ENCODE peak calls at places on chromosome 17, in four cellular contexts. One of them, this sample, is unnamed. For H3K4me1, the result is how much of the 10 kb centered on the place peaks cover.

GRCh38 chr17:39143552-39144093 is 7.8 kb downstream of the PLXDC1 start:
- DNase-seq in psoas muscle: peak
- DNase-seq in breast epithelium: no peak
- DNase-seq in gastrocnemius medialis: peak
- DNase-seq in this sample: peak

GRCh38 chr17:35185849-35186248 is 8.3 kb downstream of the SLC35G3 start:
- DNase-seq in psoas muscle: no peak
- DNase-seq in breast epithelium: no peak
- DNase-seq in gastrocnemius medialis: no peak
- DNase-seq in this sample: no peak

GRCh38 chr17:40564195-40564882 is 933 bp downstream of the CCR7 start:
- DNase-seq in psoas muscle: no peak
- DNase-seq in breast epithelium: no peak
- DNase-seq in gastrocnemius medialis: no peak
- DNase-seq in this sample: no peak

GRCh38 chr17:48575673-48576478 is 2.3 kb downstream of the HOXB4 start:
- DNase-seq in psoas muscle: no peak
- DNase-seq in breast epithelium: no peak
- DNase-seq in gastrocnemius medialis: no peak
- DNase-seq in this sample: no peak

GRCh38 chr17:3026125-3026855 is 37.1 kb downstream of the OR1D5 start:
- DNase-seq in psoas muscle: no peak
- DNase-seq in breast epithelium: no peak
- DNase-seq in gastrocnemius medialis: no peak
- DNase-seq in this sample: no peak

GRCh38 chr17:41692722-41693521 is 4.2 kb downstream of the EIF1 start:
- DNase-seq in psoas muscle: no peak
- DNase-seq in breast epithelium: no peak
- DNase-seq in gastrocnemius medialis: no peak
- DNase-seq in this sample: no peak

GRCh38 chr17:1539811-1540210 is 22.8 kb downstream of the PITPNA start:
- DNase-seq in psoas muscle: no peak
- DNase-seq in breast epithelium: no peak
- DNase-seq in gastrocnemius medialis: no peak
- DNase-seq in this sample: no peak

GRCh38 chr17:63919311-63919723 is 678 bp upstream of the GH1 start:
- DNase-seq in psoas muscle: peak
- DNase-seq in breast epithelium: peak
- DNase-seq in gastrocnemius medialis: no peak
- DNase-seq in this sample: no peak

GRCh38 chr17:16929757-16930520 is 42.0 kb downstream of the TNFRSF13B start:
- DNase-seq in psoas muscle: no peak
- DNase-seq in breast epithelium: no peak
- DNase-seq in gastrocnemius medialis: no peak
- DNase-seq in this sample: peak

GRCh38 chr17:48051706-48052486 is 3.7 kb downstream of the NFE2L1 start:
- DNase-seq in psoas muscle: peak
- DNase-seq in breast epithelium: peak
- DNase-seq in gastrocnemius medialis: peak
- DNase-seq in this sample: peak

GRCh38 chr17:222172-222571 is 40.7 kb upstream of the DOC2B start:
- DNase-seq in psoas muscle: peak
- DNase-seq in breast epithelium: no peak
- DNase-seq in gastrocnemius medialis: no peak
- DNase-seq in this sample: peak

GRCh38 chr17:19533718-19534561 is at the start of gene SLC47A1:
- DNase-seq in psoas muscle: peak
- DNase-seq in breast epithelium: no peak
- DNase-seq in gastrocnemius medialis: no peak
- DNase-seq in this sample: peak

GRCh38 chr17:57589151-57590034 is 155.7 kb downstream of the CCDC182 start:
- DNase-seq in psoas muscle: peak
- DNase-seq in breast epithelium: no peak
- DNase-seq in gastrocnemius medialis: peak
- DNase-seq in this sample: no peak

GRCh38 chr17:73954981-73955380 is 248.5 kb upstream of the RPL38 start:
- DNase-seq in psoas muscle: no peak
- DNase-seq in breast epithelium: no peak
- DNase-seq in gastrocnemius medialis: no peak
- DNase-seq in this sample: no peak

GRCh38 chr17:74825003-74825627 is 34.6 kb downstream of the GRIN2C start:
- DNase-seq in psoas muscle: no peak
- DNase-seq in breast epithelium: no peak
- DNase-seq in gastrocnemius medialis: no peak
- DNase-seq in this sample: no peak

GRCh38 chr17:55420776-55421178 is 858 bp downstream of the MMD start:
- DNase-seq in psoas muscle: peak
- DNase-seq in breast epithelium: no peak
- DNase-seq in gastrocnemius medialis: no peak
- DNase-seq in this sample: peak

GRCh38 chr17:57329380-57330214 is 73.3 kb downstream of the MSI2 start:
- DNase-seq in psoas muscle: no peak
- DNase-seq in breast epithelium: no peak
- DNase-seq in gastrocnemius medialis: peak
- DNase-seq in this sample: no peak

GRCh38 chr17:20284018-20284417 is 183.3 kb downstream of the LGALS9B start:
- DNase-seq in psoas muscle: no peak
- DNase-seq in breast epithelium: no peak
- DNase-seq in gastrocnemius medialis: no peak
- DNase-seq in this sample: no peak

GRCh38 chr17:1438593-1439083 is 17.4 kb downstream of the CRK start:
- DNase-seq in psoas muscle: no peak
- DNase-seq in breast epithelium: no peak
- DNase-seq in gastrocnemius medialis: no peak
- DNase-seq in this sample: no peak

GRCh38 chr17:35057332-35057915 is 6.1 kb downstream of the RFFL start:
- DNase-seq in psoas muscle: no peak
- DNase-seq in breast epithelium: no peak
- DNase-seq in gastrocnemius medialis: no peak
- DNase-seq in this sample: no peak

GRCh38 chr17:67824735-67825626 is at the start of gene BPTF:
- DNase-seq in psoas muscle: peak
- DNase-seq in breast epithelium: peak
- DNase-seq in gastrocnemius medialis: peak
- DNase-seq in this sample: peak

GRCh38 chr17:67831268-67831667 is 6.0 kb downstream of the BPTF start:
- DNase-seq in psoas muscle: no peak
- DNase-seq in breast epithelium: no peak
- DNase-seq in gastrocnemius medialis: no peak
- DNase-seq in this sample: no peak

GRCh38 chr17:67833134-67833533 is 7.8 kb downstream of the BPTF start:
- DNase-seq in psoas muscle: no peak
- DNase-seq in breast epithelium: no peak
- DNase-seq in gastrocnemius medialis: no peak
- DNase-seq in this sample: no peak

GRCh38 chr17:67830440-67830839 is 5.1 kb downstream of the BPTF start:
- DNase-seq in psoas muscle: no peak
- DNase-seq in breast epithelium: no peak
- DNase-seq in gastrocnemius medialis: no peak
- DNase-seq in this sample: no peak

DNA sequence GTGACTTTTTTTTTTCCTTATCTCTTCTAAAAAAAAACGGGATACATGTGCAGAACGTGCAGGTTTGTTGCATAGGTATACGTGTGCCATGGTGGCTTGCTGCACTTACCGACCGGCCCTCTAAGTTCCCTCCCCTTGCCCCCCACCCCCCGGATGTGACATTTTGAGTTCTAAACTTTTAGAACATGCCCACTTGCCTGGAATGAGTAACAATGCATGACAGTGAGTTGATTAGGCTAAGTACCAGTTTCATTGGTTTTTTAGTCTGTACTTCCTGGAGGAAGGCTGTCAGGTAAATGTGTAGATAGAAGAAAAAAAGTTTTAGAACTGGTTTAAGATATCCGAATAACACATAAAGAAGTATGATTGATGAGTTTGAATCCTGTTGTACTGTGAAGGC is 4.0 kb downstream of the BPTF start:
- DNase-seq in psoas muscle: no peak
- DNase-seq in breast epithelium: no peak
- DNase-seq in gastrocnemius medialis: no peak
- DNase-seq in this sample: no peak
- H3K27ac ChIP-seq in psoas muscle: no peak
- H3K27ac ChIP-seq in breast epithelium: no peak
- H3K27ac ChIP-seq in gastrocnemius medialis: no peak
- H3K27ac ChIP-seq in this sample: no peak

GRCh38 chr17:36934759-36935630 is 2.3 kb upstream of the LHX1 start:
- DNase-seq in psoas muscle: no peak
- DNase-seq in breast epithelium: no peak
- DNase-seq in gastrocnemius medialis: no peak
- DNase-seq in this sample: no peak
- H3K4me1 ChIP-seq in psoas muscle: half or more
- H3K4me1 ChIP-seq in breast epithelium: under half
- H3K4me1 ChIP-seq in gastrocnemius medialis: half or more
- H3K4me1 ChIP-seq in this sample: half or more

GRCh38 chr17:27494192-27495091 is 38.2 kb downstream of the KSR1 start:
- DNase-seq in psoas muscle: peak
- DNase-seq in breast epithelium: peak
- DNase-seq in gastrocnemius medialis: peak
- DNase-seq in this sample: peak

GRCh38 chr17:27496005-27496404 is 39.8 kb downstream of the KSR1 start:
- DNase-seq in psoas muscle: no peak
- DNase-seq in breast epithelium: no peak
- DNase-seq in gastrocnemius medialis: no peak
- DNase-seq in this sample: no peak

GRCh38 chr17:27496501-27496943 is 40.3 kb downstream of the KSR1 start:
- DNase-seq in psoas muscle: no peak
- DNase-seq in breast epithelium: no peak
- DNase-seq in gastrocnemius medialis: no peak
- DNase-seq in this sample: no peak

GRCh38 chr17:27496971-27497370 is 40.7 kb downstream of the KSR1 start:
- DNase-seq in psoas muscle: no peak
- DNase-seq in breast epithelium: no peak
- DNase-seq in gastrocnemius medialis: no peak
- DNase-seq in this sample: no peak

DNA sequence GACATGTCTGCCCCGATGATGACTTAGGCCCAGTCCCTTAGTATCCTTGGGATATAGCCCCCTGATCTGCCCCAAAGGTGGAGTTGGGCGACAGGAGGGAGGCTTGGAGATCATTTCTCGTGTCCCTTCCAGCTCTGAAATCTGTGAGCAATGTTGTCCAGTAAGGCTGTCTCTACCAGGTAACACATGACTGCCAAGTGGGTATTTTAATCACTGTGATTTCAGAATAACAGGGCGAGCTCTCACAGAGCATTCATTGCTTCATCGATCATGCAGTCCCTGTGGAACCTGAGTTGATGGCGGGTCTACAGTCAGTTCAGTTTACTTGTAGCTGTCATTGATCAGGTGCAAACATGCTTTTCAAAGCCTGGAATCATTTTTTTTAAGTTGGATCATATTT is 39.2 kb downstream of the KSR1 start:
- DNase-seq in psoas muscle: no peak
- DNase-seq in breast epithelium: no peak
- DNase-seq in gastrocnemius medialis: no peak
- DNase-seq in this sample: no peak
- H3K4me3 ChIP-seq in psoas muscle: peak
- H3K4me3 ChIP-seq in breast epithelium: no peak
- H3K4me3 ChIP-seq in gastrocnemius medialis: no peak
- H3K4me3 ChIP-seq in this sample: no peak

DNA sequence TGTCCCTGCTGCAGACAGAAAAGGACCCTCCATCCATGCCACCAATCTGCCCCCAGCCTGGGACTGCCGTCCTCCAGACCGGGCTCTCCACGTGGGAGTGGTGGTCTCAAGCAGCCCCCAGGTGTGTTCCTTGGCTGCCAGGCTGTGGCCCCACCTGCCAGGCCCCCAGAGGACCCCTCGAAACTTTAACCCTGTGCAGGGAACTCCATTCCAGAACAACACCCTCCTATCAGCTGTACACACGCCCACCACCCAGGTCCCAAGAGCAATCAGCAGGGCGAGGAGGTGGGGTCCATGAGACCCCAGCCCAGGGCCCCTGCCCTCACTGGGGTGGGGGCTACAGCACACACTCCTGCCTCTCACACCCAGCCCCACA is 1.4 kb downstream of the PYCR1 start:
- DNase-seq in psoas muscle: no peak
- DNase-seq in breast epithelium: no peak
- DNase-seq in gastrocnemius medialis: no peak
- DNase-seq in this sample: no peak
- H3K27ac ChIP-seq in psoas muscle: no peak
- H3K27ac ChIP-seq in breast epithelium: no peak
- H3K27ac ChIP-seq in gastrocnemius medialis: no peak
- H3K27ac ChIP-seq in this sample: no peak

GRCh38 chr17:61250335-61250890 is 149.2 kb upstream of the TBX2 start:
- DNase-seq in psoas muscle: no peak
- DNase-seq in breast epithelium: no peak
- DNase-seq in gastrocnemius medialis: no peak
- DNase-seq in this sample: no peak

GRCh38 chr17:61248399-61248798 is 151.2 kb upstream of the TBX2 start:
- DNase-seq in psoas muscle: no peak
- DNase-seq in breast epithelium: no peak
- DNase-seq in gastrocnemius medialis: no peak
- DNase-seq in this sample: no peak

GRCh38 chr17:61247438-61247837 is 152.2 kb upstream of the TBX2 start:
- DNase-seq in psoas muscle: no peak
- DNase-seq in breast epithelium: peak
- DNase-seq in gastrocnemius medialis: no peak
- DNase-seq in this sample: no peak

GRCh38 chr17:61251939-61252865 is 147.4 kb upstream of the TBX2 start:
- DNase-seq in psoas muscle: peak
- DNase-seq in breast epithelium: peak
- DNase-seq in gastrocnemius medialis: peak
- DNase-seq in this sample: peak

DNA sequence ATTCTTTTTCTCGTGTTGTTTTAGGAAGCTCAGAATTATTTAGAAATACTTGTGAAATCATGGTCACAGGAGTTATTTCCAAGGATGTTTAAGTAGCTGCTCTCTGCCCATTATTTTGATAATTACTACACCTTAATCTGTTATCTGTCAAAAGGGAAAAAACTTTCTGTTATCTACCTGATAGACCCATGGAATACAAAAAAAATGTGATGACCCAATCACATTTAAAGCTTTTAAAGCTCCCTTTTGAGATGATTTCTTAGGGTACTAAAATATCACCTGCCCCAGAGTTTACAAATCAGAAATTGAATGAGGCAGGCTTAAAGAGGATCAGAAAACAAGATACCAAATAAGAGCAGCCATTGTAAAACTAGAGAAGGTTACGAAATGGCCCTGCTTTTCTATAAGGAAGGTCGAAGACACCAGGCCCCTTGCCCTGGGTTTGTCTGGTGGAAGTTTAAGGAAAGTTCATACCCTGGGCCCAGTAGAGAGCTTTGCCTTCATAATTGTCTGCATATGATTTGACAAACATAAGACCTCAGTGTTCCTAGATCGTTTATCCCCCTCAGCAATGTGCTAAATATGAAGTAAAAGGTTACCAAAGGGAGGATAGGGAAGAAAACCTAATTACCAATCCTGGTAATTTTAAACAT is 149.9 kb upstream of the TBX2 start:
- DNase-seq in psoas muscle: no peak
- DNase-seq in breast epithelium: no peak
- DNase-seq in gastrocnemius medialis: no peak
- DNase-seq in this sample: no peak
- H3K4me1 ChIP-seq in psoas muscle: under half
- H3K4me1 ChIP-seq in breast epithelium: under half
- H3K4me1 ChIP-seq in gastrocnemius medialis: under half
- H3K4me1 ChIP-seq in this sample: half or more